ENCODE peak calls at places on chromosome 10, in eight cellular contexts. L is cardiac muscle cell, H is transverse colon, B is right atrium auricular region, R is body of pancreas, T is GM23338, V is AG09309, E is uterus. Z is an unnamed sample.

GRCh38 chr10:63583397-63583796 is 62.2 kb downstream of the REEP3 start:
- DNase-seq in L (no peak), H (no peak), B (no peak), R (no peak), T (no peak), V (no peak), E (no peak), Z (no peak)

GRCh38 chr10:17023386-17024298 is 106.0 kb downstream of the CUBN start:
- DNase-seq in L (peak; percentile 56), H (peak; percentile 70), B (peak; percentile 87), R (peak; percentile 28), T (peak; percentile 59), V (peak; percentile 96), E (peak; percentile 68), Z (no peak)

GRCh38 chr10:35127289-35127891 is 744 bp downstream of the CREM start:
- DNase-seq in L (peak; percentile 24), H (peak; percentile 64), B (peak; percentile 73), R (peak; percentile 57), T (peak; percentile 59), V (no peak), E (peak; percentile 68), Z (peak; percentile 89)

GRCh38 chr10:124145109-124145860 is 51.9 kb upstream of the CHST15 start:
- DNase-seq in L (no peak), H (peak; percentile 46), B (peak; percentile 81), R (peak; percentile 37), T (no peak), V (no peak), E (no peak), Z (no peak)

GRCh38 chr10:71683301-71683700 is 36.3 kb downstream of the C10orf105 start:
- DNase-seq in L (no peak), H (no peak), B (no peak), R (no peak), T (no peak), V (no peak), E (no peak), Z (no peak)

GRCh38 chr10:130045091-130045652 is 65.5 kb downstream of the C10orf143 start:
- DNase-seq in L (peak; percentile 26), H (no peak), B (no peak), R (no peak), T (peak; percentile 80), V (no peak), E (no peak), Z (no peak)

GRCh38 chr10:10394933-10395658 is 622.6 kb upstream of the CELF2 start:
- DNase-seq in L (no peak), H (no peak), B (no peak), R (no peak), T (no peak), V (no peak), E (no peak), Z (no peak)

GRCh38 chr10:101507828-101508227 is 80.2 kb downstream of the POLL start:
- DNase-seq in L (no peak), H (no peak), B (no peak), R (no peak), T (no peak), V (no peak), E (no peak), Z (no peak)

GRCh38 chr10:116767235-116767634 is 24.9 kb upstream of the HSPA12A start:
- DNase-seq in L (no peak), H (peak; percentile 59), B (no peak), R (no peak), T (peak; percentile 16), V (no peak), E (peak; percentile 51), Z (no peak)

DNA sequence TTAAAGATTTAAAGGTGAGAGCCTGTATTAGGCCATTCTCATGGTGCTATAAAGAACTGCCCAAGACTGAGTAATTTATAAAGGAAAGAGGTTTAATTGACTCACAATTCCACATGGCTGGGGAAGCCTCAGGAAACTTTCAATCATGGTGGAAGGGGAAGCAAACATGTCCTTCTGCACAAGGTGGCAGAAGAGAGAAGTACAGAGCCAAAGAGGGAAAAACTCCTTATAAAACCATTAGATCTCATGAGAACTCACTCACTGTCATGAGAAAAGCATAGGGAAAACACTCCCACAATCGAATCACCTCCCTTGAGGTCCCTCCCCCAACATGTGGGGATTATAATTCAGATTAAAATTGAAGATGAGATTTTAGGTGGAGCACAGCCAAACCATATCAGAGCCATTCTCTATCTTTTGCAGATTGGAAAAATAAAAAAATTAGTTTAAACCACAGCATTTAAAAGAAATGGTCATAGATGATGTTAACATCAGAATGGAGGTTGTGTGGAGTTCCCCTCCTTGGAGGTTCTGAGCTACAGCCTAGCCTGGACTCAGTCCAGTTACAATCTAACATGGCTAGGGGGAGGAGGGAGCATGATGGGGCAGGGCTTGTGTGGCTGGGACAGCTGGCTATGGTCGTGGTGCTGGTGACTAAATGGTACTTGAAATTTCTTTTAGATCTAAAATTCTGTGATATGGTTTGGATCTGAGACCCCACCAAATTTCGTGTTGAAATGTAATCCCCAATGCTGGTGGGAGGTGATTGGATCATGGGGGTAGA is 33.1 kb downstream of the GSTO2 start:
- DNase-seq in L (no peak), H (no peak), B (no peak), R (no peak), T (no peak), V (no peak), E (no peak), Z (no peak)
- TF ChIP-seq CTCF in L (no peak), H (no peak), B (no peak), R (no peak), T (no peak), V (no peak), E (no peak), Z (peak; percentile 12)

GRCh38 chr10:97612386-97612785 is 20.9 kb downstream of the MORN4 start:
- DNase-seq in L (peak; percentile 33), H (no peak), B (no peak), R (no peak), T (peak; percentile 81), V (no peak), E (no peak), Z (no peak)
- TF ChIP-seq CTCF in L (peak; percentile 35), H (peak; percentile 32), B (no peak), R (peak; percentile 18), T (peak; percentile 56), V (peak; percentile 42), E (peak; percentile 52), Z (peak; percentile 63)

GRCh38 chr10:75565286-75566251 is 134.1 kb downstream of the LRMDA start:
- DNase-seq in L (no peak), H (no peak), B (no peak), R (peak; percentile 33), T (no peak), V (no peak), E (no peak), Z (no peak)

GRCh38 chr10:75568721-75569120 is 137.3 kb downstream of the LRMDA start:
- DNase-seq in L (no peak), H (no peak), B (no peak), R (no peak), T (no peak), V (no peak), E (no peak), Z (no peak)

GRCh38 chr10:75572478-75572877 is 141.1 kb downstream of the LRMDA start:
- DNase-seq in L (no peak), H (no peak), B (no peak), R (no peak), T (no peak), V (no peak), E (no peak), Z (no peak)

DNA sequence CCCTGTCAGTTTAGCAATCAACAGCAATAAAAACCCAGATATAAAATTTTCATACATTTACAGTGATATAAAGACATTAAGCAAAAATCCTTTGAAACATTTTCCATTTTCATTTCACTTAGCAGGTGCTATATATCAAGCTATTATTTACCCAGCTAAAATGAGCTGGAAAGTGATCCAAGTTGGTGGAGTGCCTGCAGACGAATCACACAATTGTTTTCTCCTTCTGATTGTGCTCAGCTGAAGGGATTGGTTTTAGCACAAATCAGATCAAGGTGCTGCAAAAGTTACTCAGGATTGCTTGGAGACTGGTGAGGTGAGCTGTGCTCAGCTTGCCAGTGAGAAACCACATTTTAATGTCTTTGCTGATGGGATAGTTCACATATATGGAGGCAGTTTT is 138.1 kb downstream of the LRMDA start:
- DNase-seq in L (no peak), H (no peak), B (no peak), R (no peak), T (no peak), V (no peak), E (no peak), Z (no peak)
- TF ChIP-seq CTCF in L (no peak), H (no peak), B (no peak), R (no peak), T (no peak), V (no peak), E (no peak), Z (no peak)

GRCh38 chr10:106982248-106982647 is 182.3 kb downstream of the SORCS1 start:
- DNase-seq in L (no peak), H (no peak), B (no peak), R (no peak), T (no peak), V (no peak), E (no peak), Z (no peak)

GRCh38 chr10:106978746-106979145 is 185.8 kb downstream of the SORCS1 start:
- DNase-seq in L (no peak), H (no peak), B (no peak), R (no peak), T (no peak), V (no peak), E (no peak), Z (no peak)

GRCh38 chr10:106981461-106981850 is 183.1 kb downstream of the SORCS1 start:
- DNase-seq in L (no peak), H (no peak), B (no peak), R (no peak), T (no peak), V (no peak), E (no peak), Z (no peak)

GRCh38 chr10:106980711-106981460 is 183.6 kb downstream of the SORCS1 start:
- DNase-seq in L (no peak), H (no peak), B (no peak), R (no peak), T (no peak), V (no peak), E (no peak), Z (no peak)
- TF ChIP-seq CTCF in L (no peak), H (no peak), B (no peak), R (no peak), T (no peak), V (no peak), E (no peak), Z (no peak)